ENCODE peak calls at places on chromosome 1, in six cellular contexts. V is HFF-Myc, R is OCI-LY7, X is IMR-90, Z is testis, A is cardiac muscle cell. P is an unnamed sample.
A peak's percentile ranks its signal among the peaks of the same experiment; 100 is the strongest.

GRCh38 chr1:89081005-89081404 is 16.0 kb upstream of the GBP1 start:
- DNase-seq in V (no peak), R (no peak), X (no peak), Z (no peak), A (no peak), P (no peak)

GRCh38 chr1:162661336-162661735 is 29.1 kb downstream of the DDR2 start:
- DNase-seq in V (no peak), R (no peak), X (no peak), Z (no peak), A (no peak), P (no peak)

GRCh38 chr1:169698976-169699375 is 12.4 kb downstream of the SELL start:
- DNase-seq in V (no peak), R (no peak), X (no peak), Z (no peak), A (no peak), P (peak; percentile 95)

GRCh38 chr1:47424336-47424982 is 8.4 kb downstream of the FOXE3 start:
- DNase-seq in V (no peak), R (peak; percentile 41), X (peak; percentile 67), Z (no peak), A (peak; percentile 60), P (no peak)

GRCh38 chr1:145858937-145859490 is at the start of gene PIAS3:
- DNase-seq in V (peak; percentile 61), R (peak; percentile 95), X (peak; percentile 93), Z (peak; percentile 97), A (peak; percentile 98), P (peak; percentile 74)

GRCh38 chr1:25028910-25029599 is 99.0 kb upstream of the RUNX3 start:
- DNase-seq in V (no peak), R (no peak), X (no peak), Z (no peak), A (no peak), P (no peak)

GRCh38 chr1:203316626-203317093 is 11.3 kb downstream of the BTG2 start:
- DNase-seq in V (no peak), R (no peak), X (peak; percentile 31), Z (no peak), A (peak; percentile 91), P (no peak)

GRCh38 chr1:241612533-241613505 is 27.4 kb downstream of the CHML start:
- DNase-seq in V (peak; percentile 61), R (no peak), X (peak; percentile 97), Z (no peak), A (peak; percentile 85), P (no peak)

GRCh38 chr1:161162806-161163205 is 3.4 kb upstream of the PPOX start:
- DNase-seq in V (no peak), R (no peak), X (no peak), Z (no peak), A (no peak), P (no peak)

GRCh38 chr1:161166669-161167548 is 683 bp downstream of the PPOX start:
- DNase-seq in V (no peak), R (peak; percentile 37), X (no peak), Z (no peak), A (no peak), P (no peak)

GRCh38 chr1:161163793-161164192 is 2.4 kb upstream of the PPOX start:
- DNase-seq in V (no peak), R (no peak), X (no peak), Z (no peak), A (no peak), P (no peak)

GRCh38 chr1:161165742-161166668 is at the start of gene PPOX:
- DNase-seq in V (peak; percentile 92), R (peak; percentile 97), X (peak; percentile 98), Z (peak; percentile 99), A (peak; percentile 99), P (peak; percentile 90)

DNA sequence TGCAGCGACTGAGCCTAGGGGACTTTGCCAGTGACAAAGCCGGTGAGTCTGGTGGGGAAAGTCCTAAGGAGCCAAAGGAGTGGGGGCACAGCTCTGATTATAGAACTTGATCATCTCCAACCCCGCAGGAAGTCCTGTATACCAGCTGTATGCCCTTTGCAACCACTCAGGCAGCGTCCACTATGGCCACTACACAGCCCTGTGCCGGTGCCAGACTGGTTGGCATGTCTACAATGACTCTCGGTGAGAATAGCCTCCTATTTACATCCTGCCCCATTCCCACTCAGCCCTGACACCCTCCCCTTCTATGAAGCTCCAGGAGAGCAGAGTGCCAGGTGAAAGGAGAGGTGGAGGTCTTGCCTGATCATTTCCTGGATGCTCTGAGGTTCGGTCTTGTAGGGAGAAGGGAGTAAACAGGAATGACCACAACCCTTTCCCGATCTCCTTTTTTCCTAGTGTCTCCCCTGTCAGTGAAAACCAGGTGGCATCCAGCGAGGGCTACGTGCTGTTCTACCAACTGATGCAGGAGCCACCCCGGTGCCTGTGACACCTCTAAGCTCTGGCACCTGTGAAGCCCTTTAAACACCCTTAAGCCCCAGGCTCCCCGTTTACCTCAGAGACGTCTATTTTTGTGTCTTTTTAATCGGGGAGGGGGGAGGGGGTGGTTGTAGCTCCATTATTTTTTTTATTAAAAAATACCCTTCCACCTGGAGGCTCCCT is 1.2 kb upstream of the PPOX start:
- DNase-seq in V (no peak), R (no peak), X (no peak), Z (no peak), A (no peak), P (no peak)
- H3K4me3 ChIP-seq in V (peak overlapping the region; percentile 82), R (peak overlapping the region; percentile 79), X (no peak overlapping the region), Z (peak overlapping the region; percentile 74), A (peak overlapping the region; percentile 60), P (peak overlapping the region; percentile 71)

GRCh38 chr1:84300501-84300900 is 1.0 kb upstream of the SAMD13 start:
- DNase-seq in V (no peak), R (no peak), X (no peak), Z (no peak), A (no peak), P (no peak)

GRCh38 chr1:84303154-84303830 is 1.8 kb downstream of the SAMD13 start:
- DNase-seq in V (no peak), R (peak; percentile 33), X (peak; percentile 17), Z (no peak), A (peak; percentile 26), P (no peak)

GRCh38 chr1:84301759-84302380 is 362 bp downstream of the SAMD13 start:
- DNase-seq in V (no peak), R (peak; percentile 35), X (no peak), Z (no peak), A (no peak), P (no peak)

GRCh38 chr1:84299536-84300260 is 1.8 kb upstream of the SAMD13 start:
- DNase-seq in V (no peak), R (no peak), X (peak; percentile 18), Z (no peak), A (peak; percentile 27), P (no peak)

DNA sequence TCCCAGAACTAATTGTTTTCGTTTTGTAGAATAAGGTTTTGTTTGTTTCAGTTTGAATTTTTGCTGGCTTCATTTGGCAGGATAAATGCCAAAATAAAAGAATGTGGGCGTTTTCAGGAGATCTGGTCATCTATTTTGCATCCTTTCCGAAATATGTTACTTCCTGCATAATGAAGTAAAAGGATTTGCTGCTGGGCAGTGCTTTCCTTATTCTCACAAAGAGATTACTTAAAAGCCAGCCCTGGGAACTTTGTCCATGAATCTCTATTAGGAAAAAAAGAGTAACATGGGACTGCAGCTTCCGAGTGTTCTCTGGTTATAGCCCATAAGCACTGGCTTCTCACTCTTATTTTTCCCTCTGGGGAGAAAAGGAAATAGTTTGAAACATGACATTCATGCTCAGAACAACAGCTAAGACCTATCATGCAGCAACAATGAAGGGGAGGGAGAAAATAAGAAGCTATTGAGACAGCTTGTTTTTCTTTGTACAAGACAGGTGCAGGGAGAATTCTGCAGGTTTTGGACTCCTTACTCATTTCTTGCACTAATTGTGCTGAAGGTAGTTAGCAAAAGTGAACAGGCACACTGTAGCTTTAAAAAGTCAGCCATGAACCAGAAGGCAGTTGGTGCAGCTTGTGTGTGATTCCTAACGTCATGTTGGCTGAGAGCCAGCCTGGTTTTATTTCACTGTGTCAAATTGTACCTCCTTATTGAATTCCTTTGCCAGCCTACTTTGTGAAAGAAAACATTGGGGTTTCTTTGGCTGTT is at the start of gene SAMD13:
- DNase-seq in V (peak; percentile 77), R (peak; percentile 83), X (peak; percentile 69), Z (peak; percentile 93), A (peak; percentile 83), P (peak; percentile 94)
- H3K4me3 ChIP-seq in V (peak within 1 kb of the TSS; percentile 29), R (peak within 1 kb of the TSS; percentile 68), X (peak within 1 kb of the TSS; percentile 51), Z (no peak within 1 kb of the TSS), A (peak within 1 kb of the TSS; percentile 22), P (peak within 1 kb of the TSS; percentile 60)

GRCh38 chr1:56964349-56964748 is 1.5 kb downstream of the C8B start:
- DNase-seq in V (no peak), R (no peak), X (no peak), Z (no peak), A (no peak), P (no peak)

GRCh38 chr1:56966698-56966999 is 834 bp upstream of the C8B start:
- DNase-seq in V (no peak), R (no peak), X (no peak), Z (no peak), A (no peak), P (no peak)

GRCh38 chr1:56967355-56967754 is 1.5 kb upstream of the C8B start:
- DNase-seq in V (no peak), R (no peak), X (no peak), Z (no peak), A (no peak), P (no peak)

GRCh38 chr1:56965191-56965590 is 624 bp downstream of the C8B start:
- DNase-seq in V (no peak), R (no peak), X (no peak), Z (no peak), A (no peak), P (no peak)

DNA sequence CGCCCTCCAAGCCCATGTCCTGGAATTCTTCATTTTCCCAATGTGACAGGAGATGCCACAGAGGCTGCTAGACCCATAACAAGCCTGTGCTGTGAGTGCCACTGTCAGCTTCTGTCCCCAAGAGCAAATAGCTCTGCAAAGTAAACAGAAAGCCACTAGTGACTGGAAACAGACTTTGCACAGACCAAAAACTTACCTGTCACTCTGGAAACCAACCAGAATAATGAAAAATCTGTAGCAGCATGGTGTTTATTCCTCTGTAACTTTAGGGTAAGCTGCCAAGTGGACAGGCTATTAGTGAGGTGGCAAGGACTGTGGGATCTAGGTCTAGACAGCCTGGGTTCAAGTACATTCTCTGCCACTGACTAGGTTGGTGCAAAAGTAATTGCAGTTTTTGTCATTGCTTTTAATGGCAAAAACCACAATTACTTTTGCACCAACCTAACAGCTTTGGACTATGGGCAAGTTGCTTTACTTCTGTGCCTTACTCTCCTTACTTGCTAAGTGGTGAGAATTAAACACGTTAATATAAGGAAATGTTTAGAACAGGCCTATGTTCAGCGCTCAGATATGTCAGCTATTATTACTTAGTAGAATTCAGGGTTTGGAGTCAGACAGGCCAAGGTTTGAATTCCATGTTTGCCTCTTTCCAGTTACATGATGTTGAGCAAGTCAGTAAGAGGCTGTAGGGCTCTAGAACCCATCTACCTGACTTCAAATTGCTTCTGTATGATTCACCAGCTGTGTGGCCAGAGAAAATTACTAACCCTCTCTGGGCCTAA is at the start of gene C8B:
- DNase-seq in V (no peak), R (no peak), X (no peak), Z (no peak), A (no peak), P (no peak)
- H3K4me3 ChIP-seq in V (no peak within 1 kb of the TSS), R (no peak within 1 kb of the TSS), X (no peak within 1 kb of the TSS), Z (no peak within 1 kb of the TSS), A (no peak within 1 kb of the TSS), P (no peak within 1 kb of the TSS)

GRCh38 chr1:181170194-181170593 is 81.7 kb downstream of the IER5 start:
- DNase-seq in V (no peak), R (no peak), X (no peak), Z (no peak), A (no peak), P (no peak)

GRCh38 chr1:181163662-181164061 is 75.2 kb downstream of the IER5 start:
- DNase-seq in V (no peak), R (no peak), X (no peak), Z (no peak), A (no peak), P (no peak)

GRCh38 chr1:181161170-181161870 is 72.8 kb downstream of the IER5 start:
- DNase-seq in V (no peak), R (no peak), X (peak; percentile 42), Z (no peak), A (no peak), P (no peak)

GRCh38 chr1:181172082-181172481 is 83.6 kb downstream of the IER5 start:
- DNase-seq in V (no peak), R (no peak), X (no peak), Z (no peak), A (no peak), P (no peak)

DNA sequence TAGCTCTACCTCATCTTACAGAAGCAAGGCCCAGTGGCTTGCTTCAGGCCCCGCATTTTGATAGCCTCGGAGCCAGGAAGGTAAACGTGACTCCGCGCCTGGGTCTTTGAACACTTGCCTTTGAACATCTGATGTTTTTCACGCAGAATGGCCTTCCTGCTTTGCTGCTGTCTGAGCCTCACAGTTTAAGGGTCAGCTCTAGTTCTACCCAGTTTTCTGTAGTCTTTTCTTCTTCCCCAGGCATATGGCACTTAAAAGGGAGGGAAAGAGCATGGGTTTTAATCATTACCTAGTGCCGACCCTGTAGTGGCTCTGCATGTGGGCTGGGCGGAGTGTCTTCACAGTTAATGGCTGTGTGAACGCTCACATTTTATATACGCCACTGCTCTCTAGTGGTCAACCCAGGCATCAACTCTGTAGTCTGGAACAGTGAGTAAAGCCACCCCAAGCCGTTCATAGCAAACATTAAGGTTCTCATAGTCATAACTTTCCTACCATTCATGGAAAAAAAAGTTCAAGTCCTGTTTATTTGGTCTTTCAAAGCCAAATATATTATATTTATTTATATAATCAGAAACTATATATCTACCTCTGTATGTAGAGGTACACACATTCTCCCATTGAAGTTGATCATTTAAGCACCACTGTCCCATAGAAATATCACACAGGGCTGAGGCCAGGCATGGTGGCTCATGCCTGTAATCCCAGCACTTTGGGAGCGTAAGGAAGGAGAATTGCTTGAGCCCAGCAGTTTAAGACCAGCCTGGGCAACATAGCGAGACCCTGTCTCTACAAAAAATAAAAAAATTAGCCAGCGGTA is 78.1 kb downstream of the IER5 start:
- DNase-seq in V (peak; percentile 66), R (peak; percentile 74), X (peak; percentile 76), Z (peak; percentile 86), A (peak; percentile 84), P (peak; percentile 84)
- H3K4me3 ChIP-seq in V (no peak overlapping the region), R (no peak overlapping the region), X (no peak overlapping the region), Z (no peak overlapping the region), A (no peak overlapping the region), P (no peak overlapping the region)

P was measured in Jurkat, Clone E6-1.